ENCODE peak calls at places on chromosomes 16 and 17, in six cellular contexts. S, K, X, U, Y and R are unnamed samples.

GRCh38 chr17:50593321-50593720 is 32.8 kb downstream of the CACNA1G start:
- DNase-seq in S (no peak), K (no peak), X (no peak), U (no peak), Y (no peak), R (no peak)

GRCh38 chr17:50407921-50408320 is 10.6 kb upstream of the LRRC59 start:
- DNase-seq in S (no peak), K (no peak), X (no peak), U (no peak), Y (no peak), R (no peak)

GRCh38 chr17:44903012-44903685 is 3.9 kb upstream of the EFTUD2 start:
- DNase-seq in S (no peak), K (no peak), X (no peak), U (no peak), Y (peak; percentile 16), R (no peak)

GRCh38 chr17:37752482-37752881 is 7.6 kb upstream of the HNF1B start:
- DNase-seq in S (no peak), K (no peak), X (peak; percentile 72), U (no peak), Y (no peak), R (no peak)

GRCh38 chr17:45374501-45374900 is 57.7 kb upstream of the MAP3K14 start:
- DNase-seq in S (no peak), K (peak; percentile 27), X (no peak), U (no peak), Y (no peak), R (no peak)

GRCh38 chr16:31528726-31529397 is 1.2 kb downstream of the AHSP start:
- DNase-seq in S (peak; percentile 35), K (no peak), X (peak; percentile 9), U (no peak), Y (no peak), R (peak; percentile 2)

GRCh38 chr17:79644617-79645016 is 33.8 kb upstream of the RBFOX3 start:
- DNase-seq in S (no peak), K (no peak), X (no peak), U (no peak), Y (no peak), R (no peak)

GRCh38 chr17:27322026-27322425 is 28.1 kb downstream of the WSB1 start:
- DNase-seq in S (no peak), K (no peak), X (no peak), U (no peak), Y (no peak), R (no peak)

GRCh38 chr16:10352262-10352661 is 33.6 kb upstream of the ATF7IP2 start:
- DNase-seq in S (no peak), K (no peak), X (no peak), U (no peak), Y (no peak), R (no peak)

GRCh38 chr17:42251115-42251514 is 25.1 kb downstream of the STAT5B start:
- DNase-seq in S (no peak), K (no peak), X (no peak), U (peak; percentile 68), Y (no peak), R (peak; percentile 74)

GRCh38 chr17:50903604-50904521 is 37.7 kb upstream of the TOB1 start:
- DNase-seq in S (no peak), K (no peak), X (no peak), U (peak; percentile 23), Y (no peak), R (peak; percentile 84)

GRCh38 chr16:3654249-3654991 is at the start of gene DNASE1:
- DNase-seq in S (peak; percentile 40), K (peak; percentile 67), X (no peak), U (peak; percentile 67), Y (peak; percentile 31), R (peak; percentile 61)

GRCh38 chr17:79890706-79891105 is 51.5 kb upstream of the CBX4 start:
- DNase-seq in S (no peak), K (no peak), X (no peak), U (no peak), Y (no peak), R (no peak)

GRCh38 chr17:64357191-64357981 is 33.3 kb downstream of the PECAM1 start:
- DNase-seq in S (no peak), K (no peak), X (peak; percentile 85), U (peak; percentile 99), Y (peak; percentile 77), R (peak; percentile 98)

GRCh38 chr17:76331083-76331482 is 22.6 kb downstream of the PRPSAP1 start:
- DNase-seq in S (no peak), K (no peak), X (no peak), U (no peak), Y (no peak), R (no peak)

GRCh38 chr17:38324141-38324540 is 19.6 kb downstream of the GPR179 start:
- DNase-seq in S (no peak), K (peak; percentile 13), X (no peak), U (no peak), Y (no peak), R (no peak)

DNA sequence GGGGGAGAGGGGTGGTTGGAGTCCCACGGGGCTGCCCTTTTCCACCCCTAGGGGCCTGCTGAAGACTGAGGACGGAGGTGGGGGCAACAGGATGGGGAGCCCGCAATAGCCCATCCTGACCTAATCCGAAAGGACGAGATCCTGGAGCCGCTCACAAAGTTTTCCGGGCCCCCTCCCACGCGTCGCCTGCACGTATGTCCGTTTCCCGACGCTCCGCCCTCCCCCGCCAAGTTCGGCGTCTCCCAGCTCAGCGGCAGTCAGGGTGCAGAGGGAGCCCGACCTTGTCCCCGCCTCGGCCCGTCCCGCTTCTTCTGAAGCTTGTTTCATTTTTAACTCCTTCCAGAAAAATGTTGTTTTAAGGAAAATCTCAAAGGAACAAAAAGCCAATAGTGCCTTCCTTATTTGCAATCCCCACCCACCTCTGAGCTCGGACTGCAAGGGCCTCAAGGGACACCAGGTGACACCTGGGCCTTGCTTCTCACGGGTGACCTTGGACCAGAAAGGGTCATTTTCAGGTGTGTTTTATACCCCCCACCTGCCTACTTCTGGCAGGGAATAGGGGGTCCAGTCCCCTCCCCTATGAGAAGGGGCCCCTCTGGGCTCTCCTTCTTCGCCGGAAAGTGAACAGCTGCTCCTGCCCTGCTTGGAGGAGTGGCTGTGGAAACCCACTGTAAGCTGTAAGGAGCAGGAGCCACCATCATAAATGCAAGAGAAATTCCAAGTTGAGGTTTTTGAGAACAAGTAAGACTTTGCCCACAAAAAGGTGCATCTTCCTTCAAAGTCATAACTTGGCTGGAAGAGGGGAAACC is 3.4 kb upstream of the ZNF423 start:
- DNase-seq in S (peak; percentile 77), K (peak; percentile 78), X (no peak), U (peak; percentile 64), Y (no peak), R (peak; percentile 4)
- H3K4me3 ChIP-seq in S (peak overlapping the region; percentile 75), K (peak overlapping the region; percentile 74), X (peak overlapping the region; percentile 45), U (peak overlapping the region; percentile 53), Y (peak overlapping the region; percentile 73), R (peak overlapping the region; percentile 34)

GRCh38 chr17:75031972-75032895 is 14.5 kb downstream of the ATP5PD start:
- DNase-seq in S (peak; percentile 81), K (peak; percentile 94), X (no peak), U (peak; percentile 80), Y (peak; percentile 93), R (peak; percentile 93)
- TF ChIP-seq CTCF in S (no peak), K (no peak), X (no peak), U (no peak), Y (peak; percentile 13), R (no peak)

DNA sequence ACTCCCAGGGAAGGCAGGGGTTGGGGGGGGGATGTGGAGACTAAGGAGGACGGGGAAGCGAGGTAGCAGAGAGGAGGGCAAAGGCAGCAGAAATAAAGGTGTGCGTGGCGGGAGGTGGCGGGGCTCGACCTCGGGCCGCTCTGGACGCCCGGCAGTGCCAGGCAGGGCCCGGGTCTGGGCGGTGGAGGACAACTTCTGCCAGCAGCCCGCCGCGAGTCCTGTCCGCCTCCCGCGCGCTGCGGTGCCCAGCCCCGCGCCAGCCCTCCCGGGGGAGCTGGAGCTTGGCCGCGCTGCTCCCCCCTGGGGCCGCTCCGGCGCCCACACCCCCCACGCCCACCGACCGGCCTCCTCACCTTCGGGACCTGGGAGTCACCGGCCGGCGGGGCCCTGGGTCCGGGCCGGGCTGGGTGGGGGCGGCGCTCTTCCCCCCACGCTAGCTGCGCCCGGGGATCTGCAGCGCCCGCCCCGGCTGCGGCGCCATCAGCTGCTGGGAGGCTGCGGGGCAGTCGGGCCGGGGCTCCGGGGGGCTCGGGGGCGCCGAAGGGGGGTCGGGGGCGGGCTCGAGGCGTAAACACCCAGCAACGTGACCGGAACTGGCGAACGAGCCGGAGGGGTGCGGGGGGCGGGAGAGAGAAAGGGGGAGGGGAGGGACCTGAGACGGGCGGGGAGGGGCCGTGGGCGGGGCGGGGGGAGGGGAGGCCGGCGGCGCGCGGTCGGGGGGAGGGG is at the start of gene CCDC92B:
- DNase-seq in S (no peak), K (no peak), X (no peak), U (no peak), Y (no peak), R (no peak)
- H3K4me3 ChIP-seq in S (no peak within 1 kb of the TSS), K (no peak within 1 kb of the TSS), X (no peak within 1 kb of the TSS), U (no peak within 1 kb of the TSS), Y (peak within 1 kb of the TSS; percentile 66), R (no peak within 1 kb of the TSS)

GRCh38 chr17:57834146-57834741 is 15.6 kb downstream of the MRPS23 start:
- DNase-seq in S (no peak), K (peak; percentile 96), X (no peak), U (no peak), Y (peak; percentile 82), R (no peak)
- TF ChIP-seq CTCF in S (no peak), K (peak; percentile 24), X (no peak), U (no peak), Y (no peak), R (peak; percentile 9)

GRCh38 chr16:4966736-4967453 is 8.8 kb downstream of the SEC14L5 start:
- DNase-seq in S (no peak), K (no peak), X (no peak), U (no peak), Y (no peak), R (no peak)

GRCh38 chr16:4970010-4970409 is 11.9 kb downstream of the SEC14L5 start:
- DNase-seq in S (no peak), K (no peak), X (no peak), U (no peak), Y (no peak), R (no peak)

GRCh38 chr16:4972938-4973587 is 14.9 kb downstream of the SEC14L5 start:
- DNase-seq in S (no peak), K (no peak), X (no peak), U (peak; percentile 28), Y (peak; percentile 95), R (no peak)

DNA sequence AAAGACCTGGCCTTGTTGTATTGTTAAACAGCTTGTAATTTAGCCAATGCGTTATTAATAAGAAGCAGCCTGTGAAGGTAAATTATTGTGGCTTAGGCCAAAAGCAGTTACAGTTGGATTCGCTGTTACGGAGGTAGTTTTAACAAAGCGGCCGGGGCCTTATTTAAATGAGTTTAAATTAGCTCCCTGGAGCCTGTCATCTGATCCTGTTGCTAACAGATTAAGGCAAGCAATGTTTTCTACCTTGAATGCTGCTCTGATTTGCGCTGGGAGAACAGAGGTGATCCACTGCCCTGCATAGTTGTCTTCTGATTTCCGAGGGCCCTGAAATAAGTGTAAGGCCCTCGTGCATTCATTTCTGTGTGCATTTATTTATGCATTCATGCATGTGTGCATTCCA is 10.7 kb downstream of the SEC14L5 start:
- DNase-seq in S (no peak), K (no peak), X (no peak), U (no peak), Y (peak; percentile 10), R (no peak)
- H3K4me3 ChIP-seq in S (no peak overlapping the region), K (no peak overlapping the region), X (no peak overlapping the region), U (no peak overlapping the region), Y (no peak overlapping the region), R (no peak overlapping the region)